ENCODE peak calls at places on chromosomes 2 and 18, in eight cellular contexts. One of them, this sample, is unnamed.

GRCh38 chr2:240447934-240448333 is 12.5 kb downstream of the GPC1 start:
- DNase-seq in HepG2: no peak
- DNase-seq in transverse colon: no peak
- DNase-seq in sigmoid colon: no peak
- DNase-seq in K562: no peak
- DNase-seq in A549: no peak
- DNase-seq in GM12878: no peak
- DNase-seq in tibial nerve: no peak
- DNase-seq in this sample: no peak

GRCh38 chr18:77635858-77636257 is 386.2 kb downstream of the GALR1 start:
- DNase-seq in HepG2: no peak
- DNase-seq in transverse colon: no peak
- DNase-seq in sigmoid colon: no peak
- DNase-seq in K562: no peak
- DNase-seq in A549: no peak
- DNase-seq in GM12878: no peak
- DNase-seq in tibial nerve: no peak
- DNase-seq in this sample: no peak

GRCh38 chr18:64966667-64967066 is 784.1 kb upstream of the CDH7 start:
- DNase-seq in HepG2: no peak
- DNase-seq in transverse colon: no peak
- DNase-seq in sigmoid colon: no peak
- DNase-seq in K562: no peak
- DNase-seq in A549: no peak
- DNase-seq in GM12878: no peak
- DNase-seq in tibial nerve: no peak
- DNase-seq in this sample: no peak

GRCh38 chr2:37645836-37646235 is 25.6 kb downstream of the CDC42EP3 start:
- DNase-seq in HepG2: peak
- DNase-seq in transverse colon: no peak
- DNase-seq in sigmoid colon: no peak
- DNase-seq in K562: no peak
- DNase-seq in A549: no peak
- DNase-seq in GM12878: no peak
- DNase-seq in tibial nerve: no peak
- DNase-seq in this sample: no peak

GRCh38 chr2:129935118-129935517 is 44.3 kb upstream of the RAB6C start:
- DNase-seq in HepG2: no peak
- DNase-seq in transverse colon: no peak
- DNase-seq in sigmoid colon: no peak
- DNase-seq in K562: no peak
- DNase-seq in A549: no peak
- DNase-seq in GM12878: no peak
- DNase-seq in tibial nerve: no peak
- DNase-seq in this sample: no peak

GRCh38 chr2:11777066-11777782 is 30.8 kb downstream of the LPIN1 start:
- DNase-seq in HepG2: no peak
- DNase-seq in transverse colon: no peak
- DNase-seq in sigmoid colon: peak
- DNase-seq in K562: no peak
- DNase-seq in A549: no peak
- DNase-seq in GM12878: no peak
- DNase-seq in tibial nerve: peak
- DNase-seq in this sample: no peak

GRCh38 chr2:205366336-205367060 is 315.8 kb upstream of the NRP2 start:
- DNase-seq in HepG2: no peak
- DNase-seq in transverse colon: no peak
- DNase-seq in sigmoid colon: no peak
- DNase-seq in K562: no peak
- DNase-seq in A549: no peak
- DNase-seq in GM12878: no peak
- DNase-seq in tibial nerve: no peak
- DNase-seq in this sample: no peak

GRCh38 chr2:57075226-57075625 is 891.4 kb downstream of the CCDC85A start:
- DNase-seq in HepG2: no peak
- DNase-seq in transverse colon: no peak
- DNase-seq in sigmoid colon: no peak
- DNase-seq in K562: no peak
- DNase-seq in A549: no peak
- DNase-seq in GM12878: no peak
- DNase-seq in tibial nerve: no peak
- DNase-seq in this sample: no peak

GRCh38 chr2:152134488-152135280 is 35.8 kb upstream of the CACNB4 start:
- DNase-seq in HepG2: peak
- DNase-seq in transverse colon: no peak
- DNase-seq in sigmoid colon: no peak
- DNase-seq in K562: peak
- DNase-seq in A549: no peak
- DNase-seq in GM12878: peak
- DNase-seq in tibial nerve: no peak
- DNase-seq in this sample: no peak

GRCh38 chr2:220215785-220216184 is 588.4 kb downstream of the SLC4A3 start:
- DNase-seq in HepG2: no peak
- DNase-seq in transverse colon: no peak
- DNase-seq in sigmoid colon: no peak
- DNase-seq in K562: no peak
- DNase-seq in A549: no peak
- DNase-seq in GM12878: no peak
- DNase-seq in tibial nerve: no peak
- DNase-seq in this sample: no peak

GRCh38 chr2:187853413-187853812 is 299.2 kb upstream of the TFPI start:
- DNase-seq in HepG2: no peak
- DNase-seq in transverse colon: no peak
- DNase-seq in sigmoid colon: no peak
- DNase-seq in K562: no peak
- DNase-seq in A549: no peak
- DNase-seq in GM12878: no peak
- DNase-seq in tibial nerve: no peak
- DNase-seq in this sample: no peak

GRCh38 chr2:9138507-9139085 is 68.0 kb upstream of the ASAP2 start:
- DNase-seq in HepG2: no peak
- DNase-seq in transverse colon: no peak
- DNase-seq in sigmoid colon: peak
- DNase-seq in K562: peak
- DNase-seq in A549: peak
- DNase-seq in GM12878: no peak
- DNase-seq in tibial nerve: no peak
- DNase-seq in this sample: no peak

GRCh38 chr2:220614064-220614463 is 958.0 kb downstream of the EPHA4 start:
- DNase-seq in HepG2: no peak
- DNase-seq in transverse colon: no peak
- DNase-seq in sigmoid colon: no peak
- DNase-seq in K562: no peak
- DNase-seq in A549: no peak
- DNase-seq in GM12878: no peak
- DNase-seq in tibial nerve: no peak
- DNase-seq in this sample: no peak

GRCh38 chr2:231123362-231123898 is 1.4 kb downstream of the HTR2B start:
- DNase-seq in HepG2: peak
- DNase-seq in transverse colon: no peak
- DNase-seq in sigmoid colon: no peak
- DNase-seq in K562: no peak
- DNase-seq in A549: no peak
- DNase-seq in GM12878: peak
- DNase-seq in tibial nerve: no peak
- DNase-seq in this sample: no peak

GRCh38 chr2:223503746-223504145 is 98.4 kb downstream of the SCG2 start:
- DNase-seq in HepG2: no peak
- DNase-seq in transverse colon: no peak
- DNase-seq in sigmoid colon: no peak
- DNase-seq in K562: no peak
- DNase-seq in A549: no peak
- DNase-seq in GM12878: no peak
- DNase-seq in tibial nerve: no peak
- DNase-seq in this sample: no peak

GRCh38 chr2:211598238-211598637 is 940.4 kb downstream of the ERBB4 start:
- DNase-seq in HepG2: no peak
- DNase-seq in transverse colon: no peak
- DNase-seq in sigmoid colon: no peak
- DNase-seq in K562: no peak
- DNase-seq in A549: no peak
- DNase-seq in GM12878: no peak
- DNase-seq in tibial nerve: no peak
- DNase-seq in this sample: no peak

GRCh38 chr2:69348781-69349180 is 38.2 kb downstream of the GFPT1 start:
- DNase-seq in HepG2: no peak
- DNase-seq in transverse colon: no peak
- DNase-seq in sigmoid colon: no peak
- DNase-seq in K562: no peak
- DNase-seq in A549: no peak
- DNase-seq in GM12878: no peak
- DNase-seq in tibial nerve: no peak
- DNase-seq in this sample: no peak

GRCh38 chr2:197354169-197354558 is 43.6 kb upstream of the ANKRD44 start:
- DNase-seq in HepG2: no peak
- DNase-seq in transverse colon: no peak
- DNase-seq in sigmoid colon: no peak
- DNase-seq in K562: no peak
- DNase-seq in A549: no peak
- DNase-seq in GM12878: no peak
- DNase-seq in tibial nerve: no peak
- DNase-seq in this sample: no peak

GRCh38 chr2:240876475-240877251 is 8.0 kb downstream of the AGXT start:
- DNase-seq in HepG2: peak
- DNase-seq in transverse colon: peak
- DNase-seq in sigmoid colon: no peak
- DNase-seq in K562: no peak
- DNase-seq in A549: no peak
- DNase-seq in GM12878: no peak
- DNase-seq in tibial nerve: no peak
- DNase-seq in this sample: peak

GRCh38 chr2:64327510-64328414 is 126.2 kb upstream of the LGALSL start:
- DNase-seq in HepG2: no peak
- DNase-seq in transverse colon: peak
- DNase-seq in sigmoid colon: peak
- DNase-seq in K562: no peak
- DNase-seq in A549: no peak
- DNase-seq in GM12878: peak
- DNase-seq in tibial nerve: peak
- DNase-seq in this sample: no peak

GRCh38 chr2:237590272-237591020 is at the start of gene RAB17:
- DNase-seq in HepG2: peak
- DNase-seq in transverse colon: peak
- DNase-seq in sigmoid colon: no peak
- DNase-seq in K562: no peak
- DNase-seq in A549: peak
- DNase-seq in GM12878: no peak
- DNase-seq in tibial nerve: no peak
- DNase-seq in this sample: peak
- TF ChIP-seq POLR2A in HepG2: peak
- TF ChIP-seq POLR2A in transverse colon: peak
- TF ChIP-seq POLR2A in sigmoid colon: no peak
- TF ChIP-seq POLR2A in K562: no peak
- TF ChIP-seq POLR2A in A549: no peak
- TF ChIP-seq POLR2A in GM12878: no peak
- TF ChIP-seq POLR2A in tibial nerve: no peak
- TF ChIP-seq POLR2A in this sample: no peak

DNA sequence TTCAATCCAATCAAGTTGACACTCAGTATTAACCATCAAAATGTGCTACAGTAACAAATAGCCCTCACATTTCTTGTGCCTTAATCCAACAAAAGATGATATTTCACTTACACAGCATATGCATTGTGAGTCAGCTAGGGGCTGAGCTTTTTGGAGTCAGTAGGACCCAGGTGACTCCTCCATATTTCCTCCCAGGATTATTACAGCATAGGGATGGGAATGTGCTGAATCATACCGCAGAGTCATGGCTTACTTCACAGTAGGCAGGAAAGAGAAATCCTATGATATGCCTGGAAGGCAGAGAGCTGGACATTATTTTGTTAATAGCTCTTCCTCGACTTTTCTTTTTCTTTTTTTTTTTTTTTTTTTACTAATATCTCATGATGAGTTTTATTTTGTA is 153.3 kb downstream of the TMEM182 start:
- DNase-seq in HepG2: peak
- DNase-seq in transverse colon: no peak
- DNase-seq in sigmoid colon: no peak
- DNase-seq in K562: no peak
- DNase-seq in A549: peak
- DNase-seq in GM12878: no peak
- DNase-seq in tibial nerve: no peak
- DNase-seq in this sample: no peak
- TF ChIP-seq EP300 in HepG2: no peak
- TF ChIP-seq EP300 in transverse colon: no peak
- TF ChIP-seq EP300 in sigmoid colon: no peak
- TF ChIP-seq EP300 in K562: no peak
- TF ChIP-seq EP300 in A549: no peak
- TF ChIP-seq EP300 in GM12878: no peak
- TF ChIP-seq EP300 in tibial nerve: no peak
- TF ChIP-seq EP300 in this sample: no peak

DNA sequence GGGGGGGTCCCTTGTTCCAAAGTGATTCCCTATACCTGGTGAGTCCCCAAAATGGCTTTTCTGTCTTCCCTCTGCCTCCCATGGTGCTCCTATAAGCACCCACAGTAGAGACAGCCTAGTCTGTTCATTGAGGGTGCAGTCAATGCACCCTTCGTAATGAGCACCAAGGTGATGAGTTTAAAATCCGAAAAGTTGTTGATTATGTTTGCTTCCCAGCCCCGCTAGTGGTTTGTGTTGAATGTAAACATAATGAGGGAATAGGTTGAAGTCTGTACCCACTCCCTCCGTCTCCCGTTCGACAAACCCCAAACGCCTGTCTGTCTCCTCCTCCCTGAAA is 2.3 kb downstream of the FOSL2 start:
- DNase-seq in HepG2: no peak
- DNase-seq in transverse colon: no peak
- DNase-seq in sigmoid colon: no peak
- DNase-seq in K562: no peak
- DNase-seq in A549: no peak
- DNase-seq in GM12878: no peak
- DNase-seq in tibial nerve: no peak
- DNase-seq in this sample: no peak
- H3K4me3 ChIP-seq in HepG2: peak
- H3K4me3 ChIP-seq in transverse colon: peak
- H3K4me3 ChIP-seq in sigmoid colon: peak
- H3K4me3 ChIP-seq in K562: no peak
- H3K4me3 ChIP-seq in A549: peak
- H3K4me3 ChIP-seq in GM12878: peak
- H3K4me3 ChIP-seq in tibial nerve: peak
- H3K4me3 ChIP-seq in this sample: peak

DNA sequence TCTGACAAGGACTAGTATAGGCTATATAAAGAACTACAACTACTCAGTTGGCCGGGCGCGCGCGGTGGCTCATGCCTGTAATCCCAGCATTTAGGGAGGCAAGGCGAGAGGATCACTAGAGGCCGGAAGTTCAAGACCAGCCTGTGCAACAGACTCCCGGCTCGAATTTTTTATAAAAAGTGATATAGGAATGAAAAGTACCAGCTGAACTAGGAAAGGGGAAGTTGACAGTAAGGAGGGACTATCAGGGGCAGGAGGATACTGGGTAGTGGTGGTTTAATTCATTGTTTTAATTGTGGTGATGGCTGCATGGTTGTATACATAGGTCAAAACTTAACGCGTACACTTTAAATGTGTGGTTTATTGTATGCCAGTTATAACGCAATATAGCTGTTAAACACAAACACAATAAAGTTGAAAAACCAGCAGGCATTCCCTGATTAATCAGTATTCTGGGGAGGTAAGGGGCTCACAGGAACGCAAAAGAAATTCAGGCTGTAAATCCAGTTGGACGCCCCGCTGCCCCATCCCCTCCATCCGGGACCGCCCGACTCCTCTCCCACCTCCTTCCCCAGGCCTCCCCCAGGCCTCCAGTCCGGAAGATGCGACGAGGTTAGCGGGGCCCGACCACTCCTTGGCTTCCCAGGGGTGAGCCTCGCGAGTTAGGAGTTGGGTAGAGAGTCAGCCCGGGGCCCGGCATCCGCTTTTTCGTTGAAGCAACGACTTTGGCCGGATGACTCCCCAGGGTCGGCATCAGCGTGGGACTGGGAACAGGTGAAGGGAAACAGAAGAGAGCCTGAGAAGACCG is 746 bp upstream of the POLR1B start:
- DNase-seq in HepG2: no peak
- DNase-seq in transverse colon: peak
- DNase-seq in sigmoid colon: peak
- DNase-seq in K562: peak
- DNase-seq in A549: peak
- DNase-seq in GM12878: peak
- DNase-seq in tibial nerve: no peak
- DNase-seq in this sample: no peak
- TF ChIP-seq POLR2A in HepG2: peak
- TF ChIP-seq POLR2A in transverse colon: peak
- TF ChIP-seq POLR2A in sigmoid colon: peak
- TF ChIP-seq POLR2A in K562: no peak
- TF ChIP-seq POLR2A in A549: peak
- TF ChIP-seq POLR2A in GM12878: peak
- TF ChIP-seq POLR2A in tibial nerve: no peak
- TF ChIP-seq POLR2A in this sample: no peak